ENCODE peak calls at places on chromosomes 16 and 17, in six cellular contexts. One of them, this sample, is unnamed.

GRCh38 chr17:69947027-69947759 is 127.8 kb upstream of the KCNJ16 start:
- DNase-seq in neural progenitor cell: no peak
- DNase-seq in ascending aorta: no peak
- DNase-seq in A549: no peak
- DNase-seq in heart right ventricle: no peak
- DNase-seq in cardiac muscle cell: no peak
- DNase-seq in this sample: no peak

GRCh38 chr16:50627419-50627818 is 53.7 kb downstream of the SNX20 start:
- DNase-seq in neural progenitor cell: peak; percentile 58
- DNase-seq in cardiac muscle cell: peak; percentile 50
- DNase-seq in heart right ventricle: peak; percentile 59
- DNase-seq in ascending aorta: no peak
- DNase-seq in A549: no peak
- DNase-seq in this sample: no peak

GRCh38 chr17:57567278-57567677 is 177.8 kb downstream of the CCDC182 start:
- DNase-seq in ascending aorta: no peak
- DNase-seq in A549: no peak
- DNase-seq in heart right ventricle: peak; percentile 29
- DNase-seq in cardiac muscle cell: no peak
- DNase-seq in neural progenitor cell: no peak
- DNase-seq in this sample: no peak

GRCh38 chr17:40337351-40337750 is 27.2 kb downstream of the GJD3 start:
- DNase-seq in ascending aorta: no peak
- DNase-seq in neural progenitor cell: no peak
- DNase-seq in cardiac muscle cell: no peak
- DNase-seq in A549: no peak
- DNase-seq in heart right ventricle: no peak
- DNase-seq in this sample: no peak

GRCh38 chr17:50117202-50118040 is 12.5 kb downstream of the SAMD14 start:
- DNase-seq in ascending aorta: no peak
- DNase-seq in A549: peak; percentile 74
- DNase-seq in neural progenitor cell: peak; percentile 92
- DNase-seq in heart right ventricle: no peak
- DNase-seq in cardiac muscle cell: peak; percentile 71
- DNase-seq in this sample: peak; percentile 51

GRCh38 chr16:23081675-23082119 is 67.6 kb downstream of the USP31 start:
- DNase-seq in ascending aorta: no peak
- DNase-seq in neural progenitor cell: no peak
- DNase-seq in cardiac muscle cell: peak; percentile 24
- DNase-seq in A549: peak; percentile 83
- DNase-seq in heart right ventricle: no peak
- DNase-seq in this sample: no peak

GRCh38 chr17:82257473-82257872 is 16.0 kb downstream of the CSNK1D start:
- DNase-seq in neural progenitor cell: peak; percentile 37
- DNase-seq in A549: peak; percentile 74
- DNase-seq in ascending aorta: no peak
- DNase-seq in cardiac muscle cell: peak; percentile 47
- DNase-seq in heart right ventricle: no peak
- DNase-seq in this sample: no peak

GRCh38 chr17:35018814-35019213 is 38.5 kb downstream of the LIG3 start:
- DNase-seq in neural progenitor cell: no peak
- DNase-seq in A549: no peak
- DNase-seq in ascending aorta: no peak
- DNase-seq in cardiac muscle cell: no peak
- DNase-seq in heart right ventricle: no peak
- DNase-seq in this sample: no peak

GRCh38 chr16:4184038-4184702 is 57.7 kb downstream of the SRL start:
- DNase-seq in cardiac muscle cell: no peak
- DNase-seq in heart right ventricle: no peak
- DNase-seq in neural progenitor cell: peak; percentile 34
- DNase-seq in A549: no peak
- DNase-seq in ascending aorta: no peak
- DNase-seq in this sample: no peak

GRCh38 chr16:72932677-72933335 is 115.1 kb downstream of the ZFHX3 start:
- DNase-seq in ascending aorta: no peak
- DNase-seq in cardiac muscle cell: no peak
- DNase-seq in A549: no peak
- DNase-seq in neural progenitor cell: no peak
- DNase-seq in heart right ventricle: no peak
- DNase-seq in this sample: no peak

GRCh38 chr16:88343276-88343791 is 39.4 kb upstream of the ZNF469 start:
- DNase-seq in ascending aorta: no peak
- DNase-seq in neural progenitor cell: no peak
- DNase-seq in A549: no peak
- DNase-seq in cardiac muscle cell: no peak
- DNase-seq in heart right ventricle: no peak
- DNase-seq in this sample: no peak

GRCh38 chr17:81703747-81704654 is 834 bp downstream of the MRPL12 start:
- DNase-seq in neural progenitor cell: no peak
- DNase-seq in cardiac muscle cell: no peak
- DNase-seq in ascending aorta: no peak
- DNase-seq in heart right ventricle: no peak
- DNase-seq in A549: no peak
- DNase-seq in this sample: no peak

GRCh38 chr17:29618272-29619065 is 4.2 kb downstream of the CORO6 start:
- DNase-seq in A549: no peak
- DNase-seq in neural progenitor cell: no peak
- DNase-seq in cardiac muscle cell: no peak
- DNase-seq in ascending aorta: no peak
- DNase-seq in heart right ventricle: no peak
- DNase-seq in this sample: no peak

GRCh38 chr16:57479043-57479421 is 7.3 kb downstream of the DOK4 start:
- DNase-seq in neural progenitor cell: no peak
- DNase-seq in cardiac muscle cell: no peak
- DNase-seq in heart right ventricle: no peak
- DNase-seq in A549: no peak
- DNase-seq in ascending aorta: no peak
- DNase-seq in this sample: no peak

GRCh38 chr17:68511671-68512246 is 471 bp upstream of the PRKAR1A start:
- DNase-seq in heart right ventricle: peak; percentile 88
- DNase-seq in A549: peak; percentile 73
- DNase-seq in neural progenitor cell: peak; percentile 92
- DNase-seq in ascending aorta: peak; percentile 47
- DNase-seq in cardiac muscle cell: peak; percentile 84
- DNase-seq in this sample: peak; percentile 84

GRCh38 chr17:68512967-68513474 is 791 bp downstream of the PRKAR1A start:
- DNase-seq in cardiac muscle cell: peak; percentile 67
- DNase-seq in heart right ventricle: no peak
- DNase-seq in ascending aorta: no peak
- DNase-seq in A549: peak; percentile 69
- DNase-seq in neural progenitor cell: peak; percentile 56
- DNase-seq in this sample: no peak

GRCh38 chr17:68512247-68512966 is at the start of gene PRKAR1A:
- DNase-seq in heart right ventricle: peak; percentile 96
- DNase-seq in ascending aorta: peak; percentile 78
- DNase-seq in neural progenitor cell: peak; percentile 98
- DNase-seq in A549: peak; percentile 96
- DNase-seq in cardiac muscle cell: peak; percentile 97
- DNase-seq in this sample: peak; percentile 96

GRCh38 chr17:68509151-68510057 is 2.8 kb upstream of the PRKAR1A start:
- DNase-seq in cardiac muscle cell: no peak
- DNase-seq in A549: no peak
- DNase-seq in neural progenitor cell: no peak
- DNase-seq in ascending aorta: no peak
- DNase-seq in heart right ventricle: peak; percentile 56
- DNase-seq in this sample: peak; percentile 53

GRCh38 chr17:68511254-68511670 is 968 bp upstream of the PRKAR1A start:
- DNase-seq in cardiac muscle cell: no peak
- DNase-seq in ascending aorta: no peak
- DNase-seq in heart right ventricle: no peak
- DNase-seq in neural progenitor cell: no peak
- DNase-seq in A549: no peak
- DNase-seq in this sample: peak; percentile 67
- TF ChIP-seq CTCF in cardiac muscle cell: no peak
- TF ChIP-seq CTCF in ascending aorta: no peak
- TF ChIP-seq CTCF in heart right ventricle: peak; percentile 18
- TF ChIP-seq CTCF in neural progenitor cell: no peak
- TF ChIP-seq CTCF in A549: no peak
- TF ChIP-seq CTCF in this sample: no peak

GRCh38 chr17:28481081-28481571 is 7.7 kb downstream of the SLC13A2 start:
- DNase-seq in heart right ventricle: no peak
- DNase-seq in ascending aorta: no peak
- DNase-seq in cardiac muscle cell: no peak
- DNase-seq in A549: no peak
- DNase-seq in neural progenitor cell: no peak
- DNase-seq in this sample: peak; percentile 56
- H3K4me3 ChIP-seq in heart right ventricle: no peak overlapping the region
- H3K4me3 ChIP-seq in ascending aorta: no peak overlapping the region
- H3K4me3 ChIP-seq in cardiac muscle cell: no peak overlapping the region
- H3K4me3 ChIP-seq in A549: no peak overlapping the region
- H3K4me3 ChIP-seq in neural progenitor cell: no peak overlapping the region
- H3K4me3 ChIP-seq in this sample: no peak overlapping the region

DNA sequence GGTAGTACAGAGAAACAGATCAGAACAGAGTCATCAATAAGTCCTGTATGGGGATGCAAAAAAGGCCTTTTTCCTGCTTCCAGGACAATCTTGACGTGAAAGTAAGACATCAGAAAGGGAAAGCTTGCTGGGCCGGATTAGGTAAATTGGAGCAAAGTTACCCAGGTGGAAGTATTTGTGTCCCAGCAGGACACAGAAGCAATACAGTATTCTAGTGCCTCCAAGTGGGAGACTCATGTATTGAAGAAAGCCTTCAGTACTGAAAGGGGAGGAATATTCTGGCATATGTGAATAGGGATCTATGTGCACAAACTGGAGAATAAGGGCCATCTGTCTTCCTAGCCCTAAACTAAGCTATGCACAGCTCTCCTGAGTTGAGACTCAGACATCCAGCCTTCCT is 327.2 kb upstream of the CDH8 start:
- DNase-seq in ascending aorta: no peak
- DNase-seq in A549: no peak
- DNase-seq in neural progenitor cell: peak; percentile 73
- DNase-seq in cardiac muscle cell: no peak
- DNase-seq in heart right ventricle: no peak
- DNase-seq in this sample: no peak
- H3K9me3 ChIP-seq in ascending aorta: no peaks in the 10 kb centered on the region
- H3K9me3 ChIP-seq in A549: no peaks in the 10 kb centered on the region
- H3K9me3 ChIP-seq in neural progenitor cell: no peaks in the 10 kb centered on the region
- H3K9me3 ChIP-seq in cardiac muscle cell: no peaks in the 10 kb centered on the region
- H3K9me3 ChIP-seq in heart right ventricle: no peaks in the 10 kb centered on the region
- H3K9me3 ChIP-seq in this sample: no peaks in the 10 kb centered on the region

GRCh38 chr16:25106567-25107465 is 4.7 kb upstream of the LCMT1 start:
- DNase-seq in cardiac muscle cell: peak; percentile 92
- DNase-seq in neural progenitor cell: peak; percentile 95
- DNase-seq in A549: peak; percentile 90
- DNase-seq in ascending aorta: peak; percentile 79
- DNase-seq in heart right ventricle: peak; percentile 96
- DNase-seq in this sample: peak; percentile 96
- TF ChIP-seq CTCF in cardiac muscle cell: peak; percentile 14
- TF ChIP-seq CTCF in neural progenitor cell: peak; percentile 47
- TF ChIP-seq CTCF in A549: no peak
- TF ChIP-seq CTCF in ascending aorta: peak; percentile 36
- TF ChIP-seq CTCF in heart right ventricle: no peak
- TF ChIP-seq CTCF in this sample: peak; percentile 11

GRCh38 chr17:48961516-48962233 is 6.7 kb downstream of the GIP start:
- DNase-seq in cardiac muscle cell: peak; percentile 66
- DNase-seq in heart right ventricle: no peak
- DNase-seq in ascending aorta: no peak
- DNase-seq in A549: peak; percentile 83
- DNase-seq in neural progenitor cell: peak; percentile 56
- DNase-seq in this sample: no peak

DNA sequence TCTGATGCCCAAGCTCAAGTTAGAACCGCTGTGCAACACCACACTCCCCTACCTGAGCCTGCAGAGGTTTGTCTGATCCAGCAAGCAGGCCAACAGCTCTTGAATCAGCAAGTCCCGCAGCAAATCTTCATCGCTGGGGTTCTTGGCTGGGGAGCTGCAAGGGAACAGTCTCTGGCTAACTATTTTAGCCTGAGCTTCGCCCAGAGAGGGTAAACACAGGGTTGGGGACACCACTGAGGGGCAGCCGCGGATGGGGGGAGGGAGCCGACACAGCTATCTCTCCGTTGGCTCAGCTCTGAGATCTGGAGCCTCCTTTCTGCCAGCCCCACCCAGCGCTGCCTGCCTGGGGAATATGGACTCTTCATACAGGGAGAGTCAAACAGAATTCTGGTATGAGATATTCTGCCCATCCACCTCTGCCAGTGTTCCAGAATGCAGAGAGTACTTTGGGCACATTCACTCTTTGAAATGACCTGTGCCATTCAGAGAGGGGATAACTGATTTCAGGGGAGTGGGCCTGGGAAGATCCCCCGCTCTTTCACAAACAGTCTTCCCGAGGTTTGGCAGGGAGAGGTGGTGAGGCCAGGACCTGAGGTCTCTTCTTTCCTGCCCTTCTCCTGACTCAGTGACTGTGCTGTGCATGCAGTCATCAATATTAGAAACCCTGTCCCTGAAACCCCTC is 7.4 kb downstream of the GIP start:
- DNase-seq in ascending aorta: no peak
- DNase-seq in cardiac muscle cell: no peak
- DNase-seq in heart right ventricle: no peak
- DNase-seq in A549: peak; percentile 69
- DNase-seq in neural progenitor cell: peak; percentile 36
- DNase-seq in this sample: no peak
- H3K4me3 ChIP-seq in ascending aorta: no peak overlapping the region
- H3K4me3 ChIP-seq in cardiac muscle cell: no peak overlapping the region
- H3K4me3 ChIP-seq in heart right ventricle: no peak overlapping the region
- H3K4me3 ChIP-seq in A549: peak overlapping the region; percentile 30
- H3K4me3 ChIP-seq in neural progenitor cell: no peak overlapping the region
- H3K4me3 ChIP-seq in this sample: no peak overlapping the region

GRCh38 chr17:21678451-21679081 is 13.8 kb upstream of the KCNJ18 start:
- DNase-seq in heart right ventricle: no peak
- DNase-seq in ascending aorta: no peak
- DNase-seq in neural progenitor cell: no peak
- DNase-seq in cardiac muscle cell: no peak
- DNase-seq in A549: no peak
- DNase-seq in this sample: no peak
- H3K9me3 ChIP-seq in heart right ventricle: no peaks in the 10 kb centered on the region
- H3K9me3 ChIP-seq in ascending aorta: no peaks in the 10 kb centered on the region
- H3K9me3 ChIP-seq in neural progenitor cell: no peaks in the 10 kb centered on the region
- H3K9me3 ChIP-seq in cardiac muscle cell: no peaks in the 10 kb centered on the region
- H3K9me3 ChIP-seq in A549: no peaks in the 10 kb centered on the region
- H3K9me3 ChIP-seq in this sample: no peaks in the 10 kb centered on the region

DNA sequence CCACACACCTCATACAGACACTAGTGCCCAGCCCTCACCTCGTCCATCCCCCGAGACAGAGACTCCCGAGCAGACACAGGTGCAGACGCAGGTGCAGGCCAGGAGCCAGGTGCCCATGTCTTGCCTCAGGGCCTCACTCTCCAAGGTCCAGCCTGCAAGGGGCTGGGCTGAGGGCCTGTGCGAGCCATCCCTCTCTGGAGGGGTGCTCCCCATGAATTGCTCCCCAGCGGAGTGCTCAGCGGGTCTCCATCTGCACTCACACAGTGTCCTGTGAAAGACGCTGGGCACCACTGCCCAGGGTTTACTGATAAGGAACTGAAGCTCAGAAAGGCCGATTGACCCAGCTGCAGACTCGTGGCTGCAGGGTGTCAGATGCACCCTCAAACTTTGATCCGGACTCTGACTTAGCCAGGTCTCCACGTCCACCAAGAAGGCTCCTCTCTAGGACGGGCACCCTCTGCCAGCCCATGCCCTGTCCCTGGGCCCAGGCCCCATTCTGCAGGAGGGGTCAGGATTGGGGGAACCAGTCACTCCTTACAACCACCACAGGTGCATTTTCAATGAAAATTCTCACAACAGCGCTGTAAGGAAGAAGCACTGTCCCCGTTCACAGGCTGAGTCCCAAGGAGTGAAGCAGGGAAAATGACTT is 16.9 kb downstream of the POLR3K start:
- DNase-seq in ascending aorta: no peak
- DNase-seq in neural progenitor cell: no peak
- DNase-seq in heart right ventricle: no peak
- DNase-seq in A549: no peak
- DNase-seq in cardiac muscle cell: no peak
- DNase-seq in this sample: no peak
- TF ChIP-seq CTCF in ascending aorta: no peak
- TF ChIP-seq CTCF in neural progenitor cell: no peak
- TF ChIP-seq CTCF in heart right ventricle: no peak
- TF ChIP-seq CTCF in A549: no peak
- TF ChIP-seq CTCF in cardiac muscle cell: no peak
- TF ChIP-seq CTCF in this sample: no peak

GRCh38 chr17:12666718-12667117 is 1.0 kb downstream of the MYOCD start:
- DNase-seq in cardiac muscle cell: no peak
- DNase-seq in ascending aorta: no peak
- DNase-seq in neural progenitor cell: no peak
- DNase-seq in heart right ventricle: no peak
- DNase-seq in A549: no peak
- DNase-seq in this sample: no peak
- H3K4me3 ChIP-seq in cardiac muscle cell: peak overlapping the region; percentile 81
- H3K4me3 ChIP-seq in ascending aorta: peak overlapping the region; percentile 84
- H3K4me3 ChIP-seq in neural progenitor cell: no peak overlapping the region
- H3K4me3 ChIP-seq in heart right ventricle: peak overlapping the region; percentile 35
- H3K4me3 ChIP-seq in A549: peak overlapping the region; percentile 60
- H3K4me3 ChIP-seq in this sample: no peak overlapping the region

This sample was measured in lung.